ENCODE peak calls at places on chromosomes 4 and X, in six cellular contexts. X is cardiac muscle cell, Z is GM12864, Y is fibroblast of the aortic adventitia, L is brain microvascular endothelial cell, F is mucosa of descending colon. M is an unnamed sample.

GRCh38 chr4:15065516-15065915 is 63.2 kb downstream of the CPEB2 start:
- DNase-seq in X (no peak), Z (no peak), Y (no peak), L (no peak), F (no peak), M (no peak)

GRCh38 chrX:78595901-78596502 is 63.1 kb downstream of the RTL3 start:
- DNase-seq in X (peak), Z (no peak), Y (peak), L (no peak), F (peak), M (no peak)

GRCh38 chrX:110795645-110796510 is at the start of gene CHRDL1:
- DNase-seq in X (peak), Z (no peak), Y (no peak), L (no peak), F (peak), M (peak)

GRCh38 chr4:31291238-31291637 is 571.1 kb downstream of the PCDH7 start:
- DNase-seq in X (no peak), Z (no peak), Y (no peak), L (no peak), F (no peak), M (no peak)

GRCh38 chrX:71216446-71216845 is 6.6 kb upstream of the GJB1 start:
- DNase-seq in X (no peak), Z (no peak), Y (peak), L (no peak), F (peak), M (no peak)

GRCh38 chr4:38531126-38531737 is 132.8 kb upstream of the KLF3 start:
- DNase-seq in X (peak), Z (no peak), Y (no peak), L (peak), F (no peak), M (peak)

GRCh38 chrX:7054219-7055206 is 93.0 kb upstream of the STS start:
- DNase-seq in X (no peak), Z (no peak), Y (no peak), L (no peak), F (no peak), M (no peak)

GRCh38 chrX:111352424-111352823 is 59.6 kb downstream of the DCX start:
- DNase-seq in X (no peak), Z (no peak), Y (peak), L (peak), F (peak), M (peak)

GRCh38 chr4:100190643-100191600 is 654 bp upstream of the DDIT4L start:
- DNase-seq in X (peak), Z (no peak), Y (peak), L (no peak), F (no peak), M (peak)

GRCh38 chrX:70445876-70446275 is 1.2 kb downstream of the DLG3 start:
- DNase-seq in X (no peak), Z (no peak), Y (no peak), L (no peak), F (no peak), M (no peak)

GRCh38 chr4:39706829-39707511 is 9.0 kb downstream of the UBE2K start:
- DNase-seq in X (no peak), Z (no peak), Y (peak), L (peak), F (no peak), M (no peak)

GRCh38 chr4:161815841-161816240 is 348.0 kb downstream of the FSTL5 start:
- DNase-seq in X (no peak), Z (no peak), Y (no peak), L (no peak), F (no peak), M (no peak)

GRCh38 chr4:665381-665750 is 8.7 kb downstream of the ATP5ME start:
- DNase-seq in X (no peak), Z (no peak), Y (no peak), L (no peak), F (no peak), M (no peak)

GRCh38 chr4:125666635-125667034 is 351.9 kb downstream of the FAT4 start:
- DNase-seq in X (no peak), Z (no peak), Y (no peak), L (no peak), F (no peak), M (no peak)

GRCh38 chr4:174496631-174497442 is 25.5 kb downstream of the HPGD start:
- DNase-seq in X (no peak), Z (no peak), Y (no peak), L (no peak), F (peak), M (peak)

GRCh38 chrX:20414066-20414465 is 147.4 kb upstream of the RPS6KA3 start:
- DNase-seq in X (no peak), Z (no peak), Y (peak), L (no peak), F (no peak), M (no peak)

GRCh38 chr4:38670939-38671593 is 7.1 kb downstream of the KLF3 start:
- DNase-seq in X (no peak), Z (no peak), Y (no peak), L (no peak), F (peak), M (no peak)

GRCh38 chr4:181959121-181959520 is 284.1 kb upstream of the TENM3 start:
- DNase-seq in X (peak), Z (no peak), Y (peak), L (peak), F (no peak), M (peak)

GRCh38 chr4:188783606-188784157 is 644.4 kb downstream of the TRIML1 start:
- DNase-seq in X (no peak), Z (no peak), Y (no peak), L (no peak), F (no peak), M (no peak)

GRCh38 chr4:152619556-152619955 is 60.2 kb downstream of the TMEM154 start:
- DNase-seq in X (no peak), Z (no peak), Y (no peak), L (no peak), F (no peak), M (no peak)

GRCh38 chr4:189113389-189113888 is 827.2 kb upstream of the FRG1 start:
- DNase-seq in X (no peak), Z (no peak), Y (no peak), L (no peak), F (no peak), M (no peak)

GRCh38 chrX:123822965-123823364 is 36.9 kb upstream of the XIAP start:
- DNase-seq in X (no peak), Z (no peak), Y (no peak), L (no peak), F (no peak), M (no peak)

GRCh38 chr4:182738283-182739047 is 178.7 kb downstream of the DCTD start:
- DNase-seq in X (no peak), Z (no peak), Y (no peak), L (no peak), F (no peak), M (no peak)

GRCh38 chrX:129823115-129823514 is 20.6 kb downstream of the ZDHHC9 start:
- DNase-seq in X (peak), Z (no peak), Y (peak), L (no peak), F (peak), M (peak)

GRCh38 chrX:10450959-10451355 is 169.4 kb downstream of the MID1 start:
- DNase-seq in X (no peak), Z (no peak), Y (no peak), L (peak), F (no peak), M (no peak)

GRCh38 chr4:170868191-170868590 is 778.4 kb upstream of the AADAT start:
- DNase-seq in X (no peak), Z (no peak), Y (no peak), L (no peak), F (no peak), M (no peak)

GRCh38 chr4:183541081-183542045 is 36.5 kb downstream of the ING2 start:
- DNase-seq in X (peak), Z (no peak), Y (peak), L (no peak), F (no peak), M (peak)

GRCh38 chrX:3442685-3443084 is 96.2 kb upstream of the MXRA5 start:
- DNase-seq in X (no peak), Z (no peak), Y (no peak), L (no peak), F (no peak), M (no peak)

DNA sequence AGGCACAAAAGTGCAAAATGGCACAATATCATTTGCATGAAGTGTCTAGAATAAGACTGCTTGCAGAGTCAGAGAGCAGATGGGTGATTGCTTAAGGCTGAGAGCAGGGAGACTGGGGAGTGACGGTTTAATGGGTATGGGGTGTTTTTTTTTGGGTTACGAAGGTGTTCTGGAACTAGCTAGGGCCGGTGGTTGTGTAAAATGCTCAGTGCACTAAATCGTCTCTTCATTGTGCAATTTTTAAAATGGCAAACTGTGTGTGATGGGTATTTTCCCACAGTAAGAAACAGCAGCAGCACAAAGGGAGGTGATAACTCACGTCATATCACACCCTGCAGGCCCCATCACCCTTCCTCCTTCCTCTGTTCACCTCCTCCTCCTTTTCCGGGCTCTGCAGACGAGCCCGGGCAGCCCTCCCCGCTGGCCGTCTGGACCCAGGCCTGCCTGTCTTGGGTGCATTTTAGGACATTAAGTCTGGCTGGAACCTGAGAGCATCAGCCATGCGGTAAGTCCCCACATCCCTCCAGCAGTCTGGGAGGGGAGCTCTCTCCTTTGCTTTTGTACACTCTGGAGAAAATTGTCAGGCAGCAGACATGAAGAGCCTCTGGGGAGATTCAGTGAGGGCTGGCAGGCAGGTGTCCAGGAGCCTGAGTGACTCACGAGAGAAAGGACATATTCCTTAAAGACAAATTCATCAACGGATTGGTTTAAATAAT is 42.7 kb downstream of the ASMT start:
- DNase-seq in X (peak), Z (peak), Y (peak), L (no peak), F (peak), M (peak)
- H3K4me3 ChIP-seq in X (no peak), Z (peak), Y (no peak), L (no peak), F (no peak), M (no peak)

DNA sequence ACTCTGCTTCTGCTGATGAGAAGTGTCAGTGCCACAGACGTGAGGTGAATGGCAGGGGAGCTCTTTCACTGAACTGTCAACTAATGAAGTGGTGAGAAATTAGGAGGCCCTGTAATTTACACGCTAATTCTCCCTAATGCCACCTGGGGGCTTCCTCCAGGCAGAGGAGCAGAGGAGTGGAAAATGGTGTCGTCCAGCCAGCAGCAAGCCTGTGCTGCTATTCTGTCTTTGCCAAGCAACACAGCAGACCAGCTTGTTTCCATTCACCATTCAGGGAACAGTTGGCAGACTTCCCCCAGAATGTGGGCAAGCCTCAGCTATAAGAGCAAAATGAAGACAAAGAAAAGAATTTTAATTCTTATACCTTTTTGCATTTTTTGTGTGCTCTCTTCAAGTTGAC is 245.2 kb upstream of the TET2 start:
- DNase-seq in X (peak), Z (no peak), Y (peak), L (no peak), F (no peak), M (peak)
- TF ChIP-seq CTCF in X (peak), Z (no peak), Y (no peak), L (peak), F (no peak), M (peak)

DNA sequence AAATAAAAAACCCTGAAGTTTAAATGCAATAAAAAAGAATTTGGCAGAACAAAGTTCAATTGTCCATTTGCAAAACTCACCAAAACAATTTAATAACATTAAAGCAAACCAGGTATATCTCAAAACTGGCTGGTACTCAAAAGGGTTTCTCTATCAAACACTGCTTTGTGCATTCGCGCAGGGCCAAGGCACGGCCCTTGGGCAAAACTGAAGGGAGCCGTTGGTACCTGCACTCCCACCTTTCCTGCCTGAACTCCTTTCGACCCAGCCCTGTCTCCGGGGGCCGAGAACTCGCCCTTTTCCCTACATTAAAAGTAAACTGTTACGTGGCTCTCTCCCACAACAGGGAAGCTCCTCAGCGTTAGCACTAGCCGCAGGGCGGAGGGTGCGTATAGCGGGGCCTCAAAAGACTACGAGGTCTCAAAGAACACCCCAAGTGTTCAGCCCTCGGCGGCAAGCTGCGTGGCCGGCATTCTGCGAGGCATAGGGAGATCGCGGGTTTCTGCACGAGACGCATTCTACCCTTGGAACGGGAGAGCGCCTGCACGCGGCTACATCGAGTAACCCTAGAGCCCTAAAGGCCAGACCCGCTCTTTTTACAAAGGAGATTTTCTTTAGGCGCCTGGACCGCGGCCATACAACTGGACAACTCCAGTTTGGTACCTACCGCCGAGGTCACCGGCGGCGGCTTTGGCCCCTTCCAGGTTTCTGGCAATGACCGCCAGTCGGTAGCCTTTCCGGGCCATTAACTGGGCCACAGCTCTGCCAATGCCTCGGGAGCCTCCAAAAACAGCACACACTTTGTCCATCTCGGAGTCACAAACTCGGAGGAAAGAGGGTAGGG is 552 bp downstream of the CBR4 start:
- DNase-seq in X (peak), Z (no peak), Y (peak), L (peak), F (peak), M (peak)
- H3K4me3 ChIP-seq in X (peak), Z (peak), Y (peak), L (peak), F (peak), M (peak)

DNA sequence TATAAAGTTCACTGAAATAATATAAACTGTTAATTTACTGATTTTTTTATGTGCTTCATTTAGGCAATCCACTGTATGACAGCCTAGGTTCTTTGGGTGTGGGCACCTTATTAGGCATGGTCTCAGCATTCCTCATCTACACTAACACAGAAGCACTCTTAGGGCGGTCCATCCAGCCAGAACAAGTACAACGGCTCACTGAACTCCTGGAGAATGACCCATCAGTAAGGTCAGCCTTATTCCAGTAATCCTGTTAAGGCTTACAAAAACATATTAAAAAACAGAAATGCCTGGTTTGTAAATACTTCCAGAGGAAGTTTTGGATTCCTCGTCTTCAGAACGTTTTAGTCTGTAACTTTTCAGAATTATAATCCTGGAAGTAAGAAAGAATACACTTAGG is 80.1 kb downstream of the SLC30A9 start:
- DNase-seq in X (no peak), Z (no peak), Y (no peak), L (no peak), F (no peak), M (no peak)
- TF ChIP-seq CTCF in X (no peak), Z (no peak), Y (no peak), L (no peak), F (no peak), M (no peak)

GRCh38 chr4:7780751-7781348 is 158.8 kb downstream of the AFAP1 start:
- DNase-seq in X (no peak), Z (no peak), Y (no peak), L (no peak), F (no peak), M (no peak)

GRCh38 chr4:7778524-7779193 is 161.0 kb downstream of the AFAP1 start:
- DNase-seq in X (no peak), Z (no peak), Y (peak), L (no peak), F (no peak), M (peak)

GRCh38 chr4:7781361-7781760 is 158.3 kb downstream of the AFAP1 start:
- DNase-seq in X (peak), Z (no peak), Y (no peak), L (peak), F (no peak), M (no peak)

GRCh38 chr4:7777871-7778523 is 161.7 kb downstream of the AFAP1 start:
- DNase-seq in X (no peak), Z (no peak), Y (no peak), L (peak), F (no peak), M (peak)

DNA sequence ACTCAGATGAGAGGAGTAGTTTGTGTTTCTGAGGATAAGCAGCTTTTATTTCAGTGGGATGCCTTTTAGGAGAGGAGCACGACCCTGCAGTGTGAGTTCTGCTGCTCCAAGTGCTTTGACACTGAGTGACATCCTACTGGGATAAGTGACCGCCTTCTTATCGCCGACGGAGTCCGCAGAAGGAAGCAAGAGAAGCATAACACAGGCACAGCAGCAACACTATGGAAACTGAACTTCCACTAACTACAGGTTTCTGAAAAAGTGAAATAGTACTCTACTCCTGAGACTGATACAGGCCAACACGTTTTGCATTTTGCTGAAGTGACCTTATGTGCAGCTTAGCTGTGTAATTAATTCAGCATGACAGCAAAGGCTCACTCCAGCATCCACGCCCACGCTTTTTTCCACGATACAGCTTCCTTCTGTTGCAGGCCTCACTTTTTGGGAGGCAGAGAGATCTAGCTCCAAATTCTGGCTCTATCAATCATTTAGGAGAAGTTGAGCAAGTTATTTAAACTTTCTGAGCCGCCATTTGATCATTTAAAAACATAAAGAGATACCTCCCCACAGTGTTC is 160.4 kb downstream of the AFAP1 start:
- DNase-seq in X (peak), Z (no peak), Y (peak), L (peak), F (no peak), M (no peak)
- H3K4me3 ChIP-seq in X (no peak), Z (no peak), Y (peak), L (peak), F (no peak), M (no peak)

DNA sequence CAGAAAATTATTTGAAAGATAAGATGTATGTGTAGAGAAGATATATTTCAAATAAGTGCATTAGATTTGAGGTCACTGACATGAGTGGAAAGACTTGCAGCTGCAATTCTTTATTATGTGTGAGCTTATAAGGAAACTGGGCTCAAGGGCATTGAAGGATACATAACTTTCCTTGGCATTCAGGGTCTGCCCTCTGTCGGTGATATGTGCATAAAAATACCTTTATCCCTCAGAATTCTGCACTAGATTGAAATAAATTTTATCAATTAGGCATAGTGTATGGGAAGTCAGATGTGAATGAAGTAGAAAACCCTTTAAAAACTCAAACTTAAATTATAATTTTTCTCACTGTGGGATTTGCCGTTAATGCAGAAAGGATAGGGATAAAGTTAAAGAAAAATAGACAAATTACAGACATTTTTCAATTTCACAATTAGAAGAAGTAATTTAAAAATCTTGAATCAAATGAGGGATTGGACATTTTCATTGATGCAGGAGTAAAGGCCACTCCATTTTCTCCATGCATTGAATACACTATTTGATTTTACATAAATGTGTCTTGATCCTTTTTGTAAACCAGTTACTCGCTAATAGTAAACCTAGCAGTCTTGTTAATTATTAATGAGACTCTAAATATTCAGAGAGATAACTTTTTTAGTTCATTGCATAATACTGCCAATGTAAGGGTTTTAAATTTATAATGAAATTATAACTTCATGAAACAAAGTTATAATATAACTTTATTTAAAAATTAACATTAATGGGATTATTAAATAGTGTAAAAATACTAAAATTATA is 21.0 kb upstream of the ETNPPL start:
- DNase-seq in X (peak), Z (no peak), Y (peak), L (no peak), F (no peak), M (no peak)
- TF ChIP-seq CTCF in X (peak), Z (peak), Y (peak), L (peak), F (no peak), M (peak)

GRCh38 chr4:13298655-13299054 is 185.5 kb downstream of the RAB28 start:
- DNase-seq in X (no peak), Z (no peak), Y (peak), L (no peak), F (peak), M (peak)
- H3K4me3 ChIP-seq in X (no peak), Z (no peak), Y (peak), L (no peak), F (no peak), M (no peak)